ENCODE peak calls at places on chromosomes 3 and 15, in nine cellular contexts. R, D, X, I, Q, A, G, F and C are unnamed samples.

GRCh38 chr15:37109151-37109912 is 9.0 kb upstream of the MEIS2 start:
- DNase-seq in D (no peak), X (no peak), I (no peak), F (no peak), A (peak), R (no peak), Q (no peak), G (no peak), C (no peak)

GRCh38 chr3:46215810-46216414 is 7.8 kb upstream of the CCR1 start:
- DNase-seq in R (no peak), D (peak), A (peak), X (no peak), F (no peak), I (no peak), G (no peak), Q (no peak), C (peak)

GRCh38 chr3:126125781-126126251 is 41.9 kb upstream of the SLC41A3 start:
- DNase-seq in D (no peak), G (no peak), I (no peak), R (peak), F (no peak), X (peak), Q (no peak), A (no peak), C (no peak)

GRCh38 chr3:143249014-143249413 is 129.4 kb downstream of the CHST2 start:
- DNase-seq in X (no peak), G (no peak), Q (no peak), A (no peak), D (no peak), F (no peak), I (no peak), R (no peak), C (no peak)

GRCh38 chr3:155739154-155739553 is 5.7 kb downstream of the PLCH1 start:
- DNase-seq in R (no peak), Q (no peak), A (no peak), D (peak), X (no peak), I (no peak), G (no peak), F (no peak), C (no peak)

GRCh38 chr3:88936837-88937236 is 170.6 kb upstream of the EPHA3 start:
- DNase-seq in X (no peak), R (no peak), F (no peak), D (no peak), Q (no peak), I (no peak), G (no peak), A (no peak), C (no peak)

GRCh38 chr3:151852074-151852811 is 21.2 kb upstream of the SUCNR1 start:
- DNase-seq in A (no peak), F (no peak), X (no peak), Q (peak), I (no peak), R (no peak), G (no peak), D (no peak), C (no peak)

GRCh38 chr3:61615643-61616042 is 54.3 kb downstream of the PTPRG start:
- DNase-seq in X (no peak), R (no peak), G (no peak), I (no peak), Q (no peak), D (no peak), A (no peak), F (no peak), C (no peak)

GRCh38 chr3:129304553-129305222 is 26.0 kb downstream of the HMCES start:
- DNase-seq in G (no peak), R (no peak), F (no peak), X (no peak), D (no peak), Q (no peak), A (no peak), I (no peak), C (no peak)

GRCh38 chr15:90845201-90845949 is 23.0 kb upstream of the FURIN start:
- DNase-seq in D (peak), F (peak), R (no peak), I (no peak), Q (no peak), G (no peak), X (no peak), A (peak), C (no peak)

GRCh38 chr3:114362815-114363214 is 69.0 kb downstream of the TIGIT start:
- DNase-seq in I (no peak), R (no peak), Q (peak), F (no peak), D (peak), A (peak), X (no peak), G (no peak), C (no peak)

GRCh38 chr3:15872807-15873206 is 75.0 kb upstream of the ANKRD28 start:
- DNase-seq in X (no peak), F (no peak), I (no peak), D (no peak), A (no peak), R (no peak), G (no peak), Q (no peak), C (no peak)

GRCh38 chr15:68316061-68316804 is 38.7 kb downstream of the FEM1B start:
- DNase-seq in Q (peak), X (no peak), F (no peak), I (no peak), G (no peak), A (peak), D (peak), R (no peak), C (peak)

GRCh38 chr3:170893894-170894293 is 14.5 kb downstream of the EIF5A2 start:
- DNase-seq in Q (no peak), A (no peak), G (no peak), X (no peak), R (no peak), I (no peak), D (no peak), F (no peak), C (no peak)

GRCh38 chr15:80386151-80386550 is 18.0 kb upstream of the ARNT2 start:
- DNase-seq in D (no peak), G (no peak), F (no peak), Q (no peak), A (no peak), I (no peak), R (no peak), X (no peak), C (no peak)

DNA sequence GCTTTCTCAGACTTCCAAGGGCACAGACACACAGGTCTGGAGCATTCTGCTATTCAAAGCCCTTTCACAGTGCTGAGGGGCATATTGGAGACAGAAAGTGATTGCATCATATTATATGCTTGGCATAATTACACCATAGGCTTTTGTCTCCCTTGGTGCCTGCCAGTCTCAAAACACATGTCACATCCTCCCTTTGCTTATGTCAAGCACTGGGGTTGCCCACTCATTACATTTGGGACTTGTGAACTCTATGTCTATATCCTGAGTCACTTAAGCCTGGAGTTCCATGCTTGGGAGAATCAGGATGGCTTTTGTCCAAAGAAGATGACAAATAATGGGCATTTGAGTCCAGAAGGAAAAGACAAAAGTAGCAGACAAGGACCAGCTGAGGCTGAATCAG is 12.3 kb upstream of the PDZRN3 start:
- DNase-seq in F (no peak), D (no peak), Q (no peak), A (no peak), G (no peak), X (no peak), I (no peak), R (no peak), C (no peak)
- TF ChIP-seq CTCF in F (no peak), D (no peak), Q (no peak), A (no peak), G (no peak), X (no peak), I (no peak), R (no peak), C (no peak)

GRCh38 chr15:39888809-39889208 is 31.3 kb downstream of the GPR176 start:
- DNase-seq in D (no peak), I (no peak), A (no peak), X (no peak), F (no peak), Q (no peak), R (no peak), G (no peak), C (no peak)

GRCh38 chr15:39886418-39886817 is 33.6 kb downstream of the GPR176 start:
- DNase-seq in R (no peak), I (no peak), D (no peak), F (no peak), G (no peak), A (no peak), Q (no peak), X (no peak), C (no peak)

GRCh38 chr15:39888243-39888642 is 31.8 kb downstream of the GPR176 start:
- DNase-seq in A (no peak), F (no peak), I (no peak), Q (no peak), X (no peak), G (no peak), R (no peak), D (no peak), C (no peak)

GRCh38 chr15:39887211-39887610 is 32.9 kb downstream of the GPR176 start:
- DNase-seq in A (no peak), R (no peak), Q (no peak), F (no peak), I (no peak), X (no peak), D (no peak), G (no peak), C (no peak)

DNA sequence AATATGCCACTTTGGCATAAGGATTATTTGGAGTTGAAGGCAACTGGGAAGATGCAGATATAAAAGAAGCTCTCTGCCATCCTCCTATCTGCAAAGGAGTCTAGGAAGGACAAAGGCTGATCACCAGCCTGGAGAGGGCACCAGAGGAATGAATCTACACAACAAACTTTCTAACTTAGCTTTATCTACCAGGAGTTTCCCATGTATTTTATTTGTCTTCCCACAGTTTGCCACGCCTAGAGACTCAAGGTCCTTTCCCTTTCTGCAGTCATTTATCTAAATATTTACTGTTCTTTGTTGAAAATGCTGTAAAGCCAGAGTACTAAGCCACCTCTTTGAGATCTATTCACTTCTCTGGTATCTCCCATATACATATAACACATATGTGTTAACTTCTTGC is 32.2 kb downstream of the GPR176 start:
- DNase-seq in Q (no peak), F (peak), X (peak), D (peak), I (no peak), G (no peak), A (peak), R (no peak), C (peak)
- TF ChIP-seq CTCF in Q (peak), F (peak), X (peak), D (peak), I (no peak), G (no peak), A (peak), R (no peak), C (no peak)

GRCh38 chr15:75091814-75092213 is 68.4 kb downstream of the PPCDC start:
- DNase-seq in D (no peak), X (no peak), I (no peak), R (no peak), F (no peak), G (no peak), Q (no peak), A (no peak), C (no peak)

GRCh38 chr15:75100679-75101078 is 77.3 kb downstream of the PPCDC start:
- DNase-seq in X (no peak), G (no peak), A (no peak), Q (no peak), D (no peak), I (no peak), F (no peak), R (no peak), C (no peak)

GRCh38 chr15:75098371-75098770 is 75.0 kb downstream of the PPCDC start:
- DNase-seq in G (no peak), X (no peak), F (no peak), Q (no peak), I (no peak), A (no peak), D (no peak), R (no peak), C (no peak)

GRCh38 chr15:75097939-75098338 is 74.5 kb downstream of the PPCDC start:
- DNase-seq in I (no peak), X (peak), A (no peak), D (no peak), R (no peak), G (no peak), Q (no peak), F (no peak), C (no peak)

DNA sequence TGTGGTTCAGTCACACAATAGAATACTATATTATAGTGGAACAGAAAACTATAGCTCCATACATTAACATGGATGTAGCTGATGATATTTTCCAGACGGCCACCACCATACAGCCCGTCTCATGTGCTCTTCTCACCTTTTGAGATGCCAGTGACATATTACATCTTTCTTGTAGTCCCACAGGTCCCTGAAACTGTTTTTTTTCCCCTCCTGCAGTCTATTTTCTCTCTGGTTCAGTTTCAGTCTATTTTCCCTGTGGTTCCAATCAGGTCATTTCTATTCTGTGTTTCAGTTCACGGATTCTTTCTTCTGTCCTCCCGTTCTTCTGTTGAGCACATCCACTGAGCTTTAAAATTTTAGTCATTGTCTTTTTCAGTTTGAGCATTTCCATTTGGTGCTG is 72.2 kb downstream of the PPCDC start:
- DNase-seq in Q (no peak), F (no peak), D (no peak), R (no peak), A (no peak), I (no peak), X (no peak), G (no peak), C (no peak)
- TF ChIP-seq CTCF in Q (no peak), F (no peak), D (no peak), R (no peak), A (no peak), I (no peak), X (no peak), G (no peak), C (no peak)

GRCh38 chr3:174216948-174217718 is 642.0 kb upstream of the NAALADL2 start:
- DNase-seq in Q (no peak), A (no peak), R (no peak), G (no peak), X (no peak), D (no peak), F (no peak), I (no peak), C (no peak)

GRCh38 chr3:174218011-174218410 is 641.1 kb upstream of the NAALADL2 start:
- DNase-seq in Q (no peak), R (no peak), F (no peak), A (no peak), G (no peak), I (no peak), X (no peak), D (no peak), C (no peak)

GRCh38 chr3:174221155-174221554 is 638.0 kb upstream of the NAALADL2 start:
- DNase-seq in Q (no peak), R (no peak), I (no peak), X (no peak), G (no peak), D (no peak), A (no peak), F (no peak), C (no peak)

GRCh38 chr3:174223042-174223441 is 636.1 kb upstream of the NAALADL2 start:
- DNase-seq in Q (no peak), F (no peak), D (no peak), R (no peak), X (no peak), A (no peak), I (no peak), G (no peak), C (no peak)

DNA sequence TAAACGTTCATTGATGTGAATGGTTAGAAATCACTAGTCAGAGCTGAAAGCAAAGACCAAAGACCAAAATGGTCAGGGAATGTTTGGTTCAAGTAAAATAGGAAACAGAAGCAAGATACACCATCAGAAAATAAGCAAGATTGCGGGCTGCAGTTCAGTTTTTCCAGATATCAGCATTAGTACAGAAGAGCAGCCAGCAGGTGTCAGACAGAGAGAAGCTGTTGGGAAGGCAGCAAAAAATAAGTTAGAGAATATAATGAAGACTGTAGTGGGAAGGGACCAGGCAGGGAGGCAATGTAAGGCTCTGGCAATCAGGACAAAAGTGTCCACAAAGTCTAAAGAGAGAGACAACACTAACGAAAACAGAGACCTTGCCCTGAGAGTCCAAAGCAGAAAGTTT is 639.4 kb upstream of the NAALADL2 start:
- DNase-seq in X (no peak), D (no peak), G (no peak), A (no peak), R (no peak), F (no peak), Q (no peak), I (no peak), C (no peak)
- TF ChIP-seq CTCF in X (no peak), D (no peak), G (no peak), A (no peak), R (no peak), F (peak), Q (no peak), I (peak), C (no peak)

GRCh38 chr3:1348547-1348946 is 255.7 kb downstream of the CNTN6 start:
- DNase-seq in I (no peak), D (no peak), R (no peak), Q (no peak), F (no peak), A (no peak), G (no peak), X (no peak), C (no peak)
- TF ChIP-seq CTCF in I (no peak), D (no peak), R (no peak), Q (no peak), F (no peak), A (no peak), G (no peak), X (no peak), C (no peak)